ENCODE peak calls at places on chromosomes 16 and 17, in seven cellular contexts. I, X, Q, Y, N, V and H are unnamed samples.

GRCh38 chr17:41777579-41778188 is 8.8 kb downstream of the JUP start:
- DNase-seq in I (peak; percentile 74), X (no peak), Q (peak; percentile 77), Y (no peak), N (no peak), V (no peak), H (no peak)

GRCh38 chr17:15260376-15261062 is 4.6 kb downstream of the PMP22 start:
- DNase-seq in I (peak; percentile 94), X (no peak), Q (peak; percentile 35), Y (peak; percentile 56), N (peak; percentile 74), V (peak; percentile 92), H (peak; percentile 62)

GRCh38 chr17:58364270-58364942 is 12.4 kb upstream of the SUPT4H1 start:
- DNase-seq in I (no peak), X (no peak), Q (peak; percentile 84), Y (no peak), N (peak; percentile 87), V (no peak), H (no peak)

GRCh38 chr16:26667271-26667703 is 399.4 kb upstream of the C16orf82 start:
- DNase-seq in I (no peak), X (no peak), Q (no peak), Y (no peak), N (no peak), V (peak; percentile 58), H (no peak)

GRCh38 chr17:45942284-45942683 is 47.9 kb downstream of the MAPT start:
- DNase-seq in I (peak; percentile 54), X (no peak), Q (no peak), Y (no peak), N (no peak), V (no peak), H (no peak)

GRCh38 chr17:65137076-65137935 is at the start of gene RGS9:
- DNase-seq in I (peak; percentile 97), X (peak; percentile 38), Q (peak; percentile 52), Y (peak; percentile 86), N (peak; percentile 93), V (peak; percentile 93), H (peak; percentile 85)

GRCh38 chr17:9225305-9226101 is 204.2 kb downstream of the NTN1 start:
- DNase-seq in I (peak; percentile 47), X (no peak), Q (no peak), Y (no peak), N (peak; percentile 10), V (peak; percentile 78), H (no peak)

GRCh38 chr16:50684823-50685455 is 3.8 kb upstream of the SNX20 start:
- DNase-seq in I (no peak), X (no peak), Q (no peak), Y (no peak), N (no peak), V (no peak), H (no peak)

GRCh38 chr17:64441772-64442549 is 7.0 kb upstream of the MILR1 start:
- DNase-seq in I (no peak), X (no peak), Q (peak; percentile 47), Y (no peak), N (no peak), V (no peak), H (no peak)

GRCh38 chr17:27579897-27580321 is 51.1 kb upstream of the LGALS9 start:
- DNase-seq in I (no peak), X (no peak), Q (no peak), Y (no peak), N (peak; percentile 51), V (no peak), H (no peak)

GRCh38 chr17:45719335-45720071 is 64.6 kb upstream of the CRHR1 start:
- DNase-seq in I (no peak), X (no peak), Q (peak; percentile 41), Y (no peak), N (peak; percentile 31), V (no peak), H (no peak)

GRCh38 chr17:75088465-75088895 is 726 bp downstream of the SLC16A5 start:
- DNase-seq in I (no peak), X (no peak), Q (no peak), Y (no peak), N (no peak), V (no peak), H (no peak)
- TF ChIP-seq TAF1 in I (no peak), X (no peak), Q (peak; percentile 11), Y (no peak), N (no peak), V (no peak), H (no peak)

GRCh38 chr16:86073763-86074493 is 175.0 kb downstream of the IRF8 start:
- DNase-seq in I (no peak), X (no peak), Q (no peak), Y (no peak), N (no peak), V (no peak), H (no peak)

GRCh38 chr16:86075488-86075785 is 176.5 kb downstream of the IRF8 start:
- DNase-seq in I (no peak), X (no peak), Q (no peak), Y (no peak), N (no peak), V (no peak), H (no peak)

GRCh38 chr16:86073103-86073625 is 174.2 kb downstream of the IRF8 start:
- DNase-seq in I (no peak), X (no peak), Q (no peak), Y (no peak), N (no peak), V (no peak), H (no peak)

GRCh38 chr16:86075839-86076440 is 177.0 kb downstream of the IRF8 start:
- DNase-seq in I (no peak), X (no peak), Q (no peak), Y (no peak), N (no peak), V (no peak), H (no peak)

DNA sequence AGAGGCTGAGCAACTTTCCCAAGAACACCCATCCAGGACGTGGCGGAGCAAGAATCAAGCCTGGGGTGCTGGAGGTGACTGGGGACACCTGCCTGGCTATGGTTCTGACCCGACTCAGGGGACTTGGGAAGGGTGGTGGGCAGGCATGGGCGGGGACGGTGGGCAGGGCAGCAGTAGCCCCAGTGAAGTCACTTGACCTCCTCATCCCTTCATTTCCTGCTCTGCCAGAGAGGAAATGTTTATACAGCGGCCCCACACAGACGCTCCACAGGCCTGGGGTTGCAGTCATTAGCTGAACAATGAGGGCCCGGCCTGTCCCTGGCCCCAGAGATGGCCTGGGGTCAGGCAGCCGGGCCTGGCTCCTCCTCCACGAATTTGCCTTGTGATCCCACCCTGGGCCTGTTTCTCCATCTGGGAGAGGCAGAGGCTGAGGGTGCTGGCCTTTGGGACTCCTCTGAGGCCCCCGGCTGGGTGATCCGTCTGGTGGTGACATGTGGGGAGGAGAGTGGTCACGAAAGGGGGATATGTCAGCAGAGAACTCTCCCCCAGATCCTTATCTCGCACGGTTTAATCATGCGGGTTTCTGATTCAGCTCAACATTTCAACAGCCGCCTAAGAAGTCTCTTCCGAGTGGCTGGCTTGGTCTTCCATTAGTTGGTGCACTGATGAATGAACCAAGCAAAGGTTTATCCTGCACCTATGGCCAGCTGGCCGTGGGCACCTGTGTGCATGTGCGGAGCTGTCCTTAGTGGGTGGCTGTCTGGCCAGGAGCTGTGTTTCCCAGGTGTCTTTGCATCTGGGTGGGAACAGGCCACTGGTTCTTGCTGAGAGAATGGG is 175.9 kb downstream of the IRF8 start:
- DNase-seq in I (no peak), X (no peak), Q (no peak), Y (no peak), N (no peak), V (no peak), H (no peak)
- TF ChIP-seq TAF1 in I (no peak), X (no peak), Q (no peak), Y (no peak), N (no peak), V (no peak), H (no peak)

GRCh38 chr17:37674511-37674910 is 31.3 kb upstream of the DDX52 start:
- DNase-seq in I (no peak), X (no peak), Q (peak; percentile 67), Y (no peak), N (no peak), V (no peak), H (no peak)

GRCh38 chr17:37673386-37673785 is 30.1 kb upstream of the DDX52 start:
- DNase-seq in I (no peak), X (no peak), Q (no peak), Y (no peak), N (no peak), V (no peak), H (no peak)

GRCh38 chr17:37672545-37673078 is 29.4 kb upstream of the DDX52 start:
- DNase-seq in I (no peak), X (no peak), Q (no peak), Y (no peak), N (no peak), V (no peak), H (no peak)

GRCh38 chr17:37671028-37671812 is 28.0 kb upstream of the DDX52 start:
- DNase-seq in I (no peak), X (no peak), Q (no peak), Y (no peak), N (no peak), V (no peak), H (no peak)

GRCh38 chr17:37671813-37672544 is 28.7 kb upstream of the DDX52 start:
- DNase-seq in I (no peak), X (no peak), Q (peak; percentile 85), Y (no peak), N (no peak), V (no peak), H (no peak)
- TF ChIP-seq TAF1 in I (no peak), X (no peak), Q (no peak), Y (no peak), N (no peak), V (no peak), H (no peak)

DNA sequence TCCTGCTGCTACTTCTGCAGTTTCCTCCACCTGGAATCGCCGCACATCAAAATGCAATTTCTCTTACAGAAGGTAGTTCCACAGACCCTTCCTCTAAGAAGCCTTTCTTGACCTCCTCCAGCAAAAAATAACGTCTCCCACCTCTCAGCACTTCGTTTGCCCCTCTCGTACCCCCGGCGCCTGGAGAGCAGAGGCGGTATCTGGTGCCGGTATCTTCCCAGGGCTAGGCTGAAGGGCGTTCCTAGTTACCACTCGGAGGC is 482 bp downstream of the DCTPP1 start:
- DNase-seq in I (no peak), X (no peak), Q (no peak), Y (no peak), N (no peak), V (no peak), H (no peak)
- TF ChIP-seq TAF1 in I (no peak), X (no peak), Q (no peak), Y (no peak), N (no peak), V (no peak), H (no peak)

DNA sequence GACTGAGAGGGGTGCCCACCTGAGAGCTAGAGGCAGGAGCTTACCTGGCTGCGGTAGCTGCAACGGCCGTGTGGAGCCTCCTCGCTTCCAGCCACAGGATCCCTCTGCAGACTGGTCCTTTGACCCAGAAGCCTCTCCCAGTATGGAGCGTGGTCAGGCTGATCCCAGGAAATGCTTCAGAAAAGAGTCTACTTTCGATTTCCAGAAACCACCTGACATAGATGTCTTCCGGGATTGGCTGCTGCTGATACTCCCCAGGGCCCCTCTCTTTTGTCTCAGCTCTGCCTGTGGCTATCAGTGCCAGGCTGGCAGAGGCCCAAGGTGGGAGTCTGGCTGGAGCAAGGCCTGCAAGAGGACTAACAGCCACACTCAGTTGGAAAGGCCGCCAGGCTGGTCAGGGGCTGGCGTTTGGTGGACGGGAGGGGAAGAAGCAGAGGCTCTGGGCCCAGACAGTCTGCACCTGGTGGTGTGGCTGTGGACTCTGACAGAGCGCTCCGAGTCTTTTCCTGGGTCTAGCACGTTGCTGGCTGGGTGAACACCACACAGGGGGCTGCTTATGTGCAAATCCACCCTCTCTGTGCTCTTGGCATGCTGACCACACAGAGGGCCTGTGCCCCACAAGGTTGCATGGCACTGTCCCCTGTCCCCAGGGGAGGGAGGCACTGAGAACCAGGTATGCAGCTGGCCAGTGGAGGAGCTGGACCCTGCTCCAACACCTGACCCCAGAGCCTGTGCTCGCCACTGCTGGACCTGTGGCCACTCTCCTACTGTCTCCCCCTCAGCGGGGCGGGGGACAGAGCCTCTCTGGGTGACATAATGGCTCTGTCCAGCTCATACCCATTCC is at the start of gene LGALS3BP:
- DNase-seq in I (peak; percentile 97), X (no peak), Q (peak; percentile 97), Y (no peak), N (no peak), V (peak; percentile 70), H (no peak)
- TF ChIP-seq TAF1 in I (peak; percentile 88), X (no peak), Q (peak; percentile 92), Y (no peak), N (no peak), V (peak; percentile 46), H (no peak)